ENCODE peak calls at places on chromosomes 16 and 17, in six cellular contexts. V, C, L, J, N and T are unnamed samples.

GRCh38 chr16:72124761-72125634 is 31.4 kb downstream of the DHX38 start:
- DNase-seq in V (peak), C (peak), L (peak), J (peak), N (peak), T (peak)

GRCh38 chr17:31787857-31788570 is 71.0 kb downstream of the COPRS start:
- DNase-seq in V (no peak), C (no peak), L (no peak), J (peak), N (no peak), T (peak)

GRCh38 chr17:3544365-3544764 is 13.2 kb downstream of the TRPV3 start:
- DNase-seq in V (no peak), C (no peak), L (no peak), J (no peak), N (no peak), T (no peak)

GRCh38 chr17:7897773-7898172 is 9.2 kb downstream of the CHD3 start:
- DNase-seq in V (peak), C (no peak), L (peak), J (peak), N (peak), T (peak)

GRCh38 chr16:86110726-86111125 is 211.8 kb downstream of the IRF8 start:
- DNase-seq in V (no peak), C (no peak), L (no peak), J (no peak), N (no peak), T (no peak)

GRCh38 chr17:81859906-81860755 is at the start of gene P4HB:
- DNase-seq in V (no peak), C (no peak), L (peak), J (no peak), N (no peak), T (no peak)

GRCh38 chr16:73032548-73033270 is 15.2 kb downstream of the ZFHX3 start:
- DNase-seq in V (no peak), C (peak), L (no peak), J (no peak), N (no peak), T (no peak)

GRCh38 chr16:28823291-28823718 is 506 bp downstream of the ATXN2L start:
- DNase-seq in V (no peak), C (no peak), L (no peak), J (no peak), N (no peak), T (no peak)

GRCh38 chr16:55759983-55760664 is 72.8 kb downstream of the CES1 start:
- DNase-seq in V (no peak), C (no peak), L (no peak), J (peak), N (no peak), T (no peak)

GRCh38 chr16:78866556-78866955 is 734.0 kb downstream of the MAF start:
- DNase-seq in V (no peak), C (no peak), L (no peak), J (no peak), N (no peak), T (no peak)

GRCh38 chr16:82629441-82630027 is 2.8 kb downstream of the CDH13 start:
- DNase-seq in V (no peak), C (no peak), L (no peak), J (no peak), N (no peak), T (peak)

GRCh38 chr16:82630219-82630618 is 3.5 kb downstream of the CDH13 start:
- DNase-seq in V (no peak), C (no peak), L (no peak), J (no peak), N (no peak), T (peak)

GRCh38 chr16:82628741-82629140 is 2.0 kb downstream of the CDH13 start:
- DNase-seq in V (no peak), C (no peak), L (no peak), J (no peak), N (no peak), T (no peak)

GRCh38 chr16:82631701-82632685 is 5.2 kb downstream of the CDH13 start:
- DNase-seq in V (no peak), C (no peak), L (peak), J (no peak), N (peak), T (peak)

GRCh38 chr16:82630688-82631087 is 3.9 kb downstream of the CDH13 start:
- DNase-seq in V (no peak), C (no peak), L (no peak), J (no peak), N (no peak), T (peak)
- TF ChIP-seq USF2 in V (no peak), C (no peak), L (no peak), J (no peak), N (no peak), T (no peak)

DNA sequence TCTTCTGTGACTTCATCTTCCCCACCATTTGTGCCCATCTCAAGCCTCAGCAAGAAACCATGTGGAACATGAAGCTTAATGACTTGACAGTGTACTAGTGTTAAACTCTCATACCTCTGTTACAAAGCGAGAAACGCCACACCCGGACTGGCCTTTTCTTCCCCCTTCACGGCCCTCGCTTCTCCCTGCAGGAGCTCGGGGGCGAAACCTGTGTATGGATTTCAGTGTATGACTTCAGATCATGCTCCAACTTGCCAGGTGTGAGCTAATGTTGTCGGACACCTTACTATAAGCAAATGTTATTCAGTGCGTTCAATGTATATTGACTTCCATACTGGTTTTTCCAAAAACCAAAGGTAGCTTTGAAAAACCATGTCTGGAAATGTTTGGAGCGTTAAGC is 20.1 kb upstream of the SLC5A11 start:
- DNase-seq in V (no peak), C (no peak), L (no peak), J (no peak), N (no peak), T (no peak)
- TF ChIP-seq SMC3 in V (no peak), C (no peak), L (no peak), J (no peak), N (no peak), T (no peak)

GRCh38 chr17:53749178-53749577 is 73.5 kb upstream of the KIF2B start:
- DNase-seq in V (no peak), C (no peak), L (no peak), J (no peak), N (peak), T (no peak)
- TF ChIP-seq USF2 in V (no peak), C (no peak), L (no peak), J (no peak), N (no peak), T (no peak)

GRCh38 chr17:27326585-27326984 is 32.7 kb downstream of the WSB1 start:
- DNase-seq in V (no peak), C (no peak), L (no peak), J (no peak), N (no peak), T (no peak)

GRCh38 chr17:27329146-27329805 is 35.4 kb downstream of the WSB1 start:
- DNase-seq in V (no peak), C (no peak), L (no peak), J (no peak), N (no peak), T (no peak)

GRCh38 chr17:27326051-27326450 is 32.1 kb downstream of the WSB1 start:
- DNase-seq in V (no peak), C (no peak), L (no peak), J (no peak), N (no peak), T (no peak)

GRCh38 chr17:27327871-27328270 is 34.0 kb downstream of the WSB1 start:
- DNase-seq in V (no peak), C (no peak), L (no peak), J (no peak), N (no peak), T (peak)

GRCh38 chr17:27327397-27327796 is 33.5 kb downstream of the WSB1 start:
- DNase-seq in V (no peak), C (no peak), L (no peak), J (no peak), N (no peak), T (no peak)
- TF ChIP-seq SMC3 in V (no peak), C (no peak), L (no peak), J (no peak), N (no peak), T (no peak)

DNA sequence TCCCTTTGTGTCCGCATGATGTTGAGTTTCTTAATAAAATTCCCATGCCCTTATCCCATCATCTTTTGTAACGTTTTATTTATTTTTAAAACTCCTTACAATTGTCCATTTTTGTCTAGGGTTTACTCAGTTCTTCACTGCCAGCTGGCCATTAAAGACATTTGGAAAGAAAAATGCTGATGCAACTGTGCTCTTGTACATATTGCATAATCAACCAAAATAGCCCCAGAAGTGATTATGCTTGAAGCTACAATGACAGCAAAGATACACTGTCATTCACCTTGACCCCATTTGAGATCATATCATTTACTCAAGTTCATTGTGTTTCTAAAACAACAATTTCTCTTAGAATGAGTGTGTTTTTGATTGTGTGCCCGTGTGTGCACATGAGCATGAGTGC is 1074.6 kb upstream of the RBFOX1 start:
- DNase-seq in V (no peak), C (no peak), L (no peak), J (no peak), N (no peak), T (no peak)
- TF ChIP-seq USF2 in V (no peak), C (no peak), L (no peak), J (no peak), N (no peak), T (no peak)

GRCh38 chr17:54620380-54620978 is 280.2 kb upstream of the TOM1L1 start:
- DNase-seq in V (no peak), C (no peak), L (no peak), J (no peak), N (no peak), T (no peak)

GRCh38 chr17:54626146-54626703 is 274.4 kb upstream of the TOM1L1 start:
- DNase-seq in V (no peak), C (no peak), L (no peak), J (no peak), N (no peak), T (no peak)
- TF ChIP-seq SMC3 in V (no peak), C (no peak), L (no peak), J (no peak), N (no peak), T (no peak)

GRCh38 chr17:80119271-80119791 is 17.9 kb downstream of the GAA start:
- DNase-seq in V (no peak), C (no peak), L (peak), J (no peak), N (no peak), T (no peak)

GRCh38 chr17:80118601-80119270 is 17.4 kb downstream of the GAA start:
- DNase-seq in V (no peak), C (no peak), L (no peak), J (no peak), N (no peak), T (no peak)

GRCh38 chr17:80122026-80122575 is 20.7 kb downstream of the GAA start:
- DNase-seq in V (no peak), C (no peak), L (no peak), J (no peak), N (no peak), T (no peak)

GRCh38 chr17:80117491-80118401 is 16.4 kb downstream of the GAA start:
- DNase-seq in V (no peak), C (no peak), L (peak), J (no peak), N (no peak), T (no peak)

DNA sequence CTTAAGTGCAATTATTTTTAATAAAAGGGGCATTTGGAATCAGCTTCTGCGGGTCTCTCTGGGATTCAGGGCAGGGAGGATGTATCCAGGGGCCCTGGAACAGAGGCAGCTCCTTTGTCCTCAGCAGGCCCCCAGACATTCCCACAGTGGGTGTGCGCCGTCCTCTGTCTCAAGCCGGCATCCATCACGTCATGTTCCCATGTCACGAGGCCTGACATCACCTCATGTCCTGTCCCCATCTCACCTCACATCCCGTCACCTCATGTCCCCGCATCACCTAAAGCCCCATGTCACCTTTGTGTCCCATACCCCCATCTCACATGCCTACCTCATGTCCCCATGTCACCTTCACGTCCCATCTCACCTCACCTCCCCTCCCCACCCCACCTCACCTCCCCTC is 18.5 kb downstream of the GAA start:
- DNase-seq in V (no peak), C (no peak), L (no peak), J (no peak), N (no peak), T (no peak)
- TF ChIP-seq USF2 in V (no peak), C (no peak), L (no peak), J (no peak), N (no peak), T (no peak)

DNA sequence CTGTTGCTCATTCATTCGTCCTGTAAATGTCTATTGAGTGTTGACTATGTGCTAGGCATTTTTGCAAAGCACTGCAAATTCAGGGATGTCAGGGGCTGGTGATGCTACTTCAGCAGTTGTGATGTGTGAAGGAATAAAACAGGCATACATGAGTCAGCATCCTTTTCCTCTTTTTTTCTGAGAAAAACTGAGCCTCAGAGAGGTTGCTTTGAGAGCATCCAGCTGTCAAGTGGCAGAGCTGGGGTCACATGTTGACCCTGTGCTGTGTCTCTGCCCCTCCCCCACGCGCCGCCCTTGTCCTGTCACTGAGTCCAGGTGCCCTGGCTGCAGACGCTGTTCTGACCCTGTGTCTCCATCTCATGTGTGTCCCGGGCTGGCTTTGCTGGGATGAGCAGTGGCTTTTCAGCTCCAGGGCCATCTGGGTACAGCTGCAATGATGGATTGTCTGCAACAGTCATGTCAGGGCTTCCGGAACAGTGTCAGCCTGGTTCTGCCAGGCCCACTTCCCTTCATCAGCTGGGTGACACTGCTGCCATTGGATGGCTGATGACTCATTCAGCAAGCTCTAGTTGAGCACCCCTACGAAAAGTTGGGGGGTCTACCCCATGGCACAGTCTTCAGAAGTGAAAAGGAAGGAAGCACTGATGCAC is 14.9 kb downstream of the SEC14L5 start:
- DNase-seq in V (no peak), C (no peak), L (no peak), J (no peak), N (no peak), T (no peak)
- TF ChIP-seq SMC3 in V (no peak), C (no peak), L (no peak), J (no peak), N (no peak), T (no peak)